ENCODE peak calls at places on chromosomes 7 and 10, in four cellular contexts. Y is heart right ventricle, G is heart left ventricle, M is HCT116. H is an unnamed sample.

GRCh38 chr10:73263948-73264347 is 11.5 kb upstream of the MRPS16 start:
- DNase-seq in Y (no peak), G (no peak), M (no peak), H (peak; percentile 50)

GRCh38 chr10:62657244-62657835 is 147.2 kb upstream of the ADO start:
- DNase-seq in M (no peak), G (no peak), Y (no peak), H (no peak)

GRCh38 chr7:94907420-94908203 is at the start of gene PPP1R9A:
- DNase-seq in M (peak; percentile 21), G (peak; percentile 50), Y (peak; percentile 45), H (no peak)

GRCh38 chr7:77415474-77415821 is 701 bp downstream of the GSAP start:
- DNase-seq in M (no peak), G (no peak), Y (peak; percentile 15), H (no peak)

GRCh38 chr7:94576316-94576715 is 66.7 kb downstream of the CASD1 start:
- DNase-seq in Y (no peak), G (no peak), M (no peak), H (no peak)

GRCh38 chr7:96023376-96023775 is 251.0 kb downstream of the DYNC1I1 start:
- DNase-seq in M (no peak), G (no peak), Y (no peak), H (no peak)

GRCh38 chr10:79192677-79193003 is 123.9 kb downstream of the ZMIZ1 start:
- DNase-seq in M (no peak), G (peak; percentile 77), Y (no peak), H (peak; percentile 79)

GRCh38 chr7:1758417-1758858 is 88.4 kb downstream of the ELFN1 start:
- DNase-seq in M (peak; percentile 56), Y (peak; percentile 56), G (peak; percentile 63), H (peak; percentile 35)

GRCh38 chr10:76049581-76050290 is 618.3 kb downstream of the LRMDA start:
- DNase-seq in G (no peak), Y (no peak), M (no peak), H (no peak)

GRCh38 chr10:124926548-124926947 is 15.4 kb upstream of the ZRANB1 start:
- DNase-seq in G (no peak), M (no peak), Y (no peak), H (no peak)

GRCh38 chr7:134660961-134661376 is 14.3 kb downstream of the BPGM start:
- DNase-seq in G (no peak), Y (no peak), M (no peak), H (peak; percentile 63)

GRCh38 chr7:139783647-139784385 is 6.0 kb upstream of the HIPK2 start:
- DNase-seq in M (no peak), G (no peak), Y (no peak), H (no peak)

GRCh38 chr7:131606346-131607290 is 50.2 kb upstream of the PODXL start:
- DNase-seq in Y (no peak), M (no peak), G (no peak), H (peak; percentile 33)

GRCh38 chr7:114759347-114760062 is 162.4 kb upstream of the MDFIC start:
- DNase-seq in Y (no peak), M (no peak), G (no peak), H (peak; percentile 13)

GRCh38 chr10:14296081-14296709 is 34.5 kb downstream of the FRMD4A start:
- DNase-seq in Y (no peak), G (peak; percentile 27), M (no peak), H (peak; percentile 3)

GRCh38 chr10:13686331-13686752 is 99.6 kb downstream of the PRPF18 start:
- DNase-seq in Y (no peak), G (peak; percentile 66), M (no peak), H (peak; percentile 68)

GRCh38 chr10:27448926-27449325 is 55.2 kb upstream of the RAB18 start:
- DNase-seq in M (peak; percentile 8), Y (no peak), G (no peak), H (peak; percentile 11)

GRCh38 chr7:155371884-155372781 is 74.5 kb downstream of the INSIG1 start:
- DNase-seq in G (no peak), M (no peak), Y (no peak), H (no peak)

GRCh38 chr10:128147064-128147463 is 20.8 kb upstream of the MKI67 start:
- DNase-seq in M (no peak), Y (no peak), G (no peak), H (no peak)

GRCh38 chr7:21113609-21114416 is 314.1 kb upstream of the SP4 start:
- DNase-seq in G (no peak), M (no peak), Y (no peak), H (no peak)

GRCh38 chr7:84507529-84507928 is 312.9 kb upstream of the SEMA3A start:
- DNase-seq in G (no peak), M (no peak), Y (no peak), H (no peak)
- H3K4me3 ChIP-seq in G (no peak overlapping the region), M (no peak overlapping the region), Y (no peak overlapping the region), H (no peak overlapping the region)

GRCh38 chr10:84166620-84167288 is 6.8 kb upstream of the GPR15LG start:
- DNase-seq in Y (no peak), G (no peak), M (no peak), H (no peak)

GRCh38 chr10:84159076-84159475 is 14.5 kb upstream of the GPR15LG start:
- DNase-seq in Y (no peak), M (no peak), G (no peak), H (no peak)

GRCh38 chr10:84164442-84164841 is 9.2 kb upstream of the GPR15LG start:
- DNase-seq in Y (no peak), G (no peak), M (no peak), H (no peak)

GRCh38 chr10:84160663-84161362 is 12.8 kb upstream of the GPR15LG start:
- DNase-seq in M (no peak), Y (no peak), G (no peak), H (no peak)

DNA sequence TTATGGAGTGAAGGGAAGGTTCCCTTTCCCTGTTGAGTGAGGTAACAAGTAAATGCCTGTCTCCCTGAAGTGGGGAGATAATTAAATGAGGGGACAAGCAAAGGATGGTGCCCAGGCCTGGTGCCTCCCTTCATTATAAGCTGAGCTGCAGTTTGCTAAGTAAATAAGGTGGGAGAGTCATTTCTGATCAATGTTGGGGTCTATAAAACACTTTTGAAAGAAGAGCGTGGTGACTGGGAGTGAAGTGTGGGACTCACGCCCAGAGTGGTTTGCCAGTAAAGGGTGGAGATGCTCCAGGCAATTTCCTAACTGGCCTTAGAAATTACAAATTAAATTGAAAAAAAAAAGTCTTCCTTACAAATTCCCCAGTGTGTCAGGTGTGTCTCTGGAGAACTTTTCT is 9.6 kb upstream of the GPR15LG start:
- DNase-seq in M (no peak), Y (no peak), G (no peak), H (no peak)
- TF ChIP-seq CTCF in M (no peak), Y (no peak), G (no peak), H (no peak)

GRCh38 chr7:98630770-98631169 is 13.7 kb downstream of the NPTX2 start:
- DNase-seq in M (no peak), Y (no peak), G (no peak), H (no peak)
- H3K4me3 ChIP-seq in M (no peak overlapping the region), Y (no peak overlapping the region), G (no peak overlapping the region), H (no peak overlapping the region)

DNA sequence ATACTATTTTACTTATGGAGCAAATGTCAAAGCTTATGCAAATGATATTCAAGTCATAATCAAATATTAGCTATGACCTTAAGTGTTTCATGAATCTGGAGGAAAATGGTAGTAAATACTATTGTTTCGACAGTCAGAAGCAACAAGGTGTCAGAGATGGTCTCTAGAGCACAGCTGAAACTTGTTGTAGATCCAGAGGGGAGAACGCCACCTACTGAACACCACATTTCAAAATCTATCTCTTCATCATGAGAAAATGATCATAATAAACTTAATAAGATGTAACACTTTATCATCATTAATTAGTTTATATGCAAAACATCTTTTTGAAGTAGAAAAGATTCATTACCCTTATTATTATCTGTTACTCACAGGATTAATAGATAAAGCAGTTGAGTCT is 418.7 kb downstream of the GATA3 start:
- DNase-seq in G (no peak), M (no peak), Y (no peak), H (peak; percentile 28)
- TF ChIP-seq CTCF in G (peak; percentile 22), M (no peak), Y (peak; percentile 31), H (no peak)

DNA sequence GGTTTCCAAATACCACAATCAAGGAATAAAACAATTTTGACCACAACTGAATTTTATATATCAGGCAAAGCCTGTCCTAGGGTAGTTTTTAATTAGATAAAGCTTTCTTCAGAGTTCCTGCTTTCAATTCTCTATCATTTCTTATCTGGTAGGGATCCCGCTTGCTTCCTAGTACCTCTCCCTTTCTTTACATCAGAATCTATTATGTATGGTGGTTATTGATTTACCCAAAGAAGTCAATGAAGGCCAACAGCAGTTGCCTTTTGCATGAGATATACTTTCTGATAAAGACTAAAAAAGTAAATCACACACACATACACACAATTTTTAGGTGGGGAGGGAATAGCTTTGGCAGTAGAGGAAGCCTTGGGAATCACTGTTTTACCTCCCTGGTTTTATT is 70.7 kb downstream of the HDAC9 start:
- DNase-seq in M (no peak), G (no peak), Y (no peak), H (no peak)
- H3K4me3 ChIP-seq in M (no peak overlapping the region), G (no peak overlapping the region), Y (no peak overlapping the region), H (no peak overlapping the region)

DNA sequence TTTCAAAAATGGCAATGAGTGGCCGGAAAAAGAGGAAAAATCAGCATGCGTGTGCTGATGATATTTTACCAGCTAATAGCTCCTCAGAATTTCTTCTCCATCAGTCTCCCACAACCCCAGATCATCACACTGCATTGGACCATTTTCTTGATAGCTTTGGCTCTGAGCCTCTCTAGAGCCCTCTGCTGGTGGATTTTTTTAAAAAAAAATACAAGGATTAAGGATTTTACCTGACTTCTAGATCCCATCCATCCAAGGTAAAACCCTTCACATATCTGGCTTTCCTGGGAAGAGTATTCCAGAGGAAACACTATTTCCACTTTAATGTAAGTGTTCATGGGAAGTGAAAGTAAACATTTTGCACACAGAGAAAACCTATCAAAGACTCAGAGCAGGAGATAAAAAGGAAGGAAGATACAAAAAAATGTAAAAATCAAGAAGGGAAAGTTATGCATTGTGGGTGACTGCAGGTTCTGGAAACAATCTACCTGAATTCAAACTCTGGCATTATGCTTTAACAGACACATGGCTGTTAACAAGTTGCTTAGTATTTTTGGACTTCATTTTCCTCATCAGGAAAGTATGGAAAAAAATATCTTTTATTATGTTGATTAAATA is 380.9 kb downstream of the LRRTM3 start:
- DNase-seq in M (peak; percentile 24), G (no peak), Y (no peak), H (no peak)
- TF ChIP-seq CTCF in M (peak; percentile 66), G (peak; percentile 49), Y (peak; percentile 41), H (no peak)